ENCODE peak calls at places on chromosomes 11 and 22, in seven cellular contexts. G is GM23248, S is SK-N-SH, M is OCI-LY7, J is Karpas-422, O is HCT116, R is PC-9. N is an unnamed sample.

GRCh38 chr11:20458905-20459632 is 71.6 kb downstream of the PRMT3 start:
- DNase-seq in G (no peak), S (peak; percentile 25), M (no peak), J (no peak), O (no peak), R (no peak), N (no peak)

GRCh38 chr22:44483878-44484277 is 14.2 kb downstream of the RTL6 start:
- DNase-seq in G (no peak), S (no peak), M (no peak), J (no peak), O (no peak), R (no peak), N (no peak)

GRCh38 chr11:75262436-75262835 is 21.9 kb downstream of the TPBGL start:
- DNase-seq in G (no peak), S (no peak), M (no peak), J (no peak), O (no peak), R (no peak), N (no peak)

GRCh38 chr11:15969281-15969680 is 387.1 kb downstream of the SOX6 start:
- DNase-seq in G (peak; percentile 86), S (no peak), M (no peak), J (no peak), O (no peak), R (peak; percentile 48), N (peak; percentile 48)

GRCh38 chr11:61685611-61685955 is 5.4 kb downstream of the DAGLA start:
- DNase-seq in G (no peak), S (no peak), M (no peak), J (no peak), O (no peak), R (no peak), N (no peak)

GRCh38 chr11:115624065-115624464 is 119.8 kb upstream of the CADM1 start:
- DNase-seq in G (no peak), S (no peak), M (no peak), J (no peak), O (no peak), R (no peak), N (no peak)

GRCh38 chr11:62508336-62509058 is 38.1 kb downstream of the AHNAK start:
- DNase-seq in G (peak; percentile 91), S (peak; percentile 65), M (peak; percentile 40), J (peak; percentile 65), O (peak; percentile 39), R (peak; percentile 92), N (peak; percentile 85)

GRCh38 chr22:42905702-42906183 is 48.7 kb upstream of the ARFGAP3 start:
- DNase-seq in G (no peak), S (peak; percentile 15), M (no peak), J (no peak), O (no peak), R (no peak), N (no peak)

GRCh38 chr11:1563149-1563638 is 8.9 kb downstream of the DUSP8 start:
- DNase-seq in G (no peak), S (no peak), M (no peak), J (no peak), O (no peak), R (no peak), N (no peak)

GRCh38 chr22:47618180-47618579 is 855.7 kb downstream of the TBC1D22A start:
- DNase-seq in G (no peak), S (no peak), M (no peak), J (no peak), O (no peak), R (no peak), N (no peak)

GRCh38 chr22:47384977-47385376 is 622.5 kb downstream of the TBC1D22A start:
- DNase-seq in G (no peak), S (no peak), M (no peak), J (no peak), O (no peak), R (no peak), N (no peak)

GRCh38 chr22:44045171-44045570 is 21.1 kb downstream of the PARVB start:
- DNase-seq in G (peak; percentile 75), S (no peak), M (no peak), J (no peak), O (no peak), R (no peak), N (peak; percentile 5)

GRCh38 chr11:125971618-125972017 is 25.8 kb downstream of the VSIG10L2 start:
- DNase-seq in G (no peak), S (peak; percentile 60), M (no peak), J (no peak), O (no peak), R (no peak), N (no peak)

GRCh38 chr22:22547692-22548348 is 11.2 kb downstream of the PRAME start:
- DNase-seq in G (no peak), S (no peak), M (no peak), J (no peak), O (no peak), R (no peak), N (no peak)

GRCh38 chr22:38056969-38057841 is at the start of gene PICK1:
- DNase-seq in G (peak; percentile 93), S (peak; percentile 89), M (peak; percentile 85), J (peak; percentile 93), O (peak; percentile 91), R (peak; percentile 87), N (peak; percentile 87)

GRCh38 chr22:19825904-19826618 is 28.6 kb downstream of the GNB1L start:
- DNase-seq in G (no peak), S (no peak), M (no peak), J (no peak), O (no peak), R (no peak), N (no peak)

GRCh38 chr11:45620243-45620642 is 45.2 kb downstream of the CHST1 start:
- DNase-seq in G (no peak), S (no peak), M (no peak), J (no peak), O (no peak), R (no peak), N (no peak)

GRCh38 chr11:61026121-61027031 is 54.9 kb downstream of the CD6 start:
- DNase-seq in G (no peak), S (no peak), M (peak; percentile 76), J (no peak), O (no peak), R (no peak), N (no peak)

GRCh38 chr22:49483281-49483905 is 344.3 kb downstream of the BRD1 start:
- DNase-seq in G (no peak), S (no peak), M (no peak), J (no peak), O (no peak), R (no peak), N (no peak)

GRCh38 chr11:117610901-117611300 is 186.1 kb downstream of the DSCAML1 start:
- DNase-seq in G (no peak), S (no peak), M (no peak), J (no peak), O (no peak), R (no peak), N (no peak)

GRCh38 chr22:50027639-50028537 is 15.3 kb upstream of the IL17REL start:
- DNase-seq in G (peak; percentile 43), S (peak; percentile 84), M (peak; percentile 9), J (peak; percentile 53), O (no peak), R (peak; percentile 80), N (peak; percentile 73)

GRCh38 chr11:118791961-118792578 is 1.1 kb upstream of the DDX6 start:
- DNase-seq in G (peak; percentile 48), S (peak; percentile 57), M (peak; percentile 65), J (peak; percentile 52), O (no peak), R (no peak), N (peak; percentile 12)

GRCh38 chr11:96969251-96969650 is 579.4 kb downstream of the JRKL start:
- DNase-seq in G (no peak), S (no peak), M (no peak), J (no peak), O (no peak), R (no peak), N (no peak)

DNA sequence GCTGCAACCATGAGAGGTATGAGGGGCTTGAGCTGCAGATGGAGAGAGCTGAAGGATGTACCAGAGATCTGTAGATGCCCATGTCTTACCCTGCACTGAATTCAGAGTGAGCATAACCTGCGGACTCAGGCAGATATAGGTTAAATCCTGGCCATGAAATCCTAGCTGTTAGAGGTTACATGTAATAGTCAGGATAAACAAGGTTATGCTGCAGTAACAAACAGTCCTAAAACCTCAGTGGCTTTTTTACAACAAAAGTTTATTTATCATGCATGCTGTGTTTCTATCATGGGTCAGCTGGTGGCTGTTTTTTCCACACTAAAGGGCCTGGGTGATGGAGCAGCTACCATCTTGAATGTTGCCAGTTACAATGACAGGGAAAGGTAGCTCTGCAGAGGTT is 69.8 kb downstream of the LHFPL7 start:
- DNase-seq in G (no peak), S (no peak), M (no peak), J (no peak), O (no peak), R (no peak), N (no peak)
- H3K9me2 ChIP-seq in G (no peaks in the 10 kb centered on the region), S (no peaks in the 10 kb centered on the region), M (no peaks in the 10 kb centered on the region), J (no peaks in the 10 kb centered on the region), O (no peaks in the 10 kb centered on the region), R (no peaks in the 10 kb centered on the region), N (no peaks in the 10 kb centered on the region)

GRCh38 chr11:68783216-68783821 is 32.0 kb upstream of the TESMIN start:
- DNase-seq in G (no peak), S (no peak), M (no peak), J (no peak), O (no peak), R (no peak), N (no peak)
- H3K9me2 ChIP-seq in G (no peaks in the 10 kb centered on the region), S (no peaks in the 10 kb centered on the region), M (no peaks in the 10 kb centered on the region), J (no peaks in the 10 kb centered on the region), O (no peaks in the 10 kb centered on the region), R (no peaks in the 10 kb centered on the region), N (no peaks in the 10 kb centered on the region)

DNA sequence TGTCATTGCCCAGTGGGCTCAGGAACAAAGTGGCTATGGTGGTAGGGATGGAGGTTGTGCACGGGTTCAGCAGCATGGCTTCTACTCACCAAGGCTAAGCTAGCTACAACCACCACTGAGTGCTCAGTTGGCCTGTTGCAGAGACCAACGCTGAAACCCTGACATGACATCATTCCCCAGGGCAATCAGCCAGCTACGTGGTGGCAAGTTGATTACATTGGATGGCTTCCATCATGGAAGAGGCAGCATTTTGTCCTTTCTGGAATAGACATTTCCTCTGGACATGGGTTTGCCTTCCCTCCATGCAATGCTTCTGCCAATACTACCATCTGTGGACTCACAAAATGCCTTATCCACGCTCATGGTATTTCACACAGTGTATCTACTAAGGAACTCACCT is 634.3 kb downstream of the OPCML start:
- DNase-seq in G (no peak), S (no peak), M (no peak), J (no peak), O (no peak), R (no peak), N (no peak)
- H3K9me2 ChIP-seq in G (no peaks in the 10 kb centered on the region), S (no peaks in the 10 kb centered on the region), M (no peaks in the 10 kb centered on the region), J (no peaks in the 10 kb centered on the region), O (no peaks in the 10 kb centered on the region), R (no peaks in the 10 kb centered on the region), N (no peaks in the 10 kb centered on the region)

GRCh38 chr11:132894598-132894997 is 637.7 kb downstream of the OPCML start:
- DNase-seq in G (no peak), S (no peak), M (no peak), J (no peak), O (no peak), R (no peak), N (no peak)

GRCh38 chr11:132895340-132895739 is 637.0 kb downstream of the OPCML start:
- DNase-seq in G (peak; percentile 18), S (no peak), M (no peak), J (no peak), O (no peak), R (no peak), N (no peak)

GRCh38 chr11:132904091-132904490 is 628.2 kb downstream of the OPCML start:
- DNase-seq in G (no peak), S (no peak), M (no peak), J (no peak), O (no peak), R (no peak), N (no peak)

GRCh38 chr11:132901638-132902610 is 630.4 kb downstream of the OPCML start:
- DNase-seq in G (peak; percentile 26), S (no peak), M (no peak), J (no peak), O (no peak), R (no peak), N (no peak)

GRCh38 chr11:132898676-132899075 is 633.6 kb downstream of the OPCML start:
- DNase-seq in G (no peak), S (no peak), M (no peak), J (no peak), O (no peak), R (no peak), N (no peak)
- H3K9me2 ChIP-seq in G (no peaks in the 10 kb centered on the region), S (no peaks in the 10 kb centered on the region), M (no peaks in the 10 kb centered on the region), J (no peaks in the 10 kb centered on the region), O (no peaks in the 10 kb centered on the region), R (no peaks in the 10 kb centered on the region), N (no peaks in the 10 kb centered on the region)

N was measured in PC-3.